ENCODE peak calls at places on chromosomes 13 and 19, in four cellular contexts. T is HFF-Myc, Z is WERI-Rb-1, F is A549. V is an unnamed sample.

GRCh38 chr13:46403851-46404731 is 17.0 kb upstream of the RUBCNL start:
- DNase-seq in F (no peak), T (no peak), Z (no peak), V (no peak)

GRCh38 chr13:71021810-71022422 is 845.1 kb downstream of the DACH1 start:
- DNase-seq in Z (no peak), F (no peak), T (no peak), V (peak; percentile 12)

GRCh38 chr19:1249990-1250298 is 1.6 kb downstream of the MIDN start:
- DNase-seq in Z (no peak), T (no peak), F (no peak), V (no peak)

GRCh38 chr13:37531054-37531453 is 67.5 kb downstream of the POSTN start:
- DNase-seq in Z (no peak), F (no peak), T (no peak), V (no peak)

GRCh38 chr13:112333756-112334543 is 42.2 kb upstream of the SPACA7 start:
- DNase-seq in Z (no peak), T (no peak), F (peak; percentile 20), V (no peak)

GRCh38 chr13:26784704-26785639 is 24.4 kb upstream of the GPR12 start:
- DNase-seq in F (no peak), T (no peak), Z (no peak), V (no peak)

GRCh38 chr13:47628666-47629065 is 372.4 kb downstream of the SUCLA2 start:
- DNase-seq in T (no peak), F (no peak), Z (no peak), V (no peak)

GRCh38 chr13:113802090-113802531 is 43.1 kb downstream of the TMEM255B start:
- DNase-seq in F (peak; percentile 31), T (peak; percentile 57), Z (peak; percentile 90), V (peak; percentile 39)

GRCh38 chr13:75399168-75399878 is 82.6 kb downstream of the TBC1D4 start:
- DNase-seq in F (no peak), Z (no peak), T (no peak), V (no peak)

GRCh38 chr13:32267836-32268439 is 47.2 kb downstream of the ZAR1L start:
- DNase-seq in F (no peak), T (no peak), Z (peak; percentile 37), V (no peak)

GRCh38 chr13:48096670-48097069 is 1.8 kb upstream of the MED4 start:
- DNase-seq in F (no peak), Z (no peak), T (no peak), V (peak; percentile 18)

GRCh38 chr13:77026255-77026782 is 640 bp downstream of the FBXL3 start:
- DNase-seq in Z (peak; percentile 41), F (peak; percentile 66), T (no peak), V (no peak)

GRCh38 chr19:42124386-42124901 is 7.8 kb downstream of the POU2F2 start:
- DNase-seq in T (no peak), Z (no peak), F (no peak), V (no peak)

GRCh38 chr13:40334616-40335015 is 331.8 kb downstream of the FOXO1 start:
- DNase-seq in T (no peak), Z (no peak), F (no peak), V (no peak)

GRCh38 chr13:77325371-77325941 is 1.4 kb downstream of the MYCBP2 start:
- DNase-seq in Z (no peak), F (no peak), T (no peak), V (no peak)

GRCh38 chr13:37168922-37169321 is 63.5 kb upstream of the CSNK1A1L start:
- DNase-seq in Z (peak; percentile 16), T (no peak), F (no peak), V (no peak)

GRCh38 chr13:64154514-64154913 is 2738.9 kb upstream of the PCDH20 start:
- DNase-seq in F (peak; percentile 1), T (peak; percentile 1), Z (no peak), V (no peak)

GRCh38 chr19:8373867-8374813 is 10.2 kb downstream of the ANGPTL4 start:
- DNase-seq in F (peak; percentile 68), Z (no peak), T (no peak), V (no peak)

GRCh38 chr13:73722120-73722519 is 412.1 kb downstream of the KLF12 start:
- DNase-seq in T (no peak), F (peak; percentile 21), Z (no peak), V (peak; percentile 81)
- TF ChIP-seq CTCF in T (peak; percentile 11), F (peak; percentile 35), Z (peak; percentile 25), V (peak; percentile 47)

GRCh38 chr19:13398780-13399726 is 107.2 kb downstream of the CACNA1A start:
- DNase-seq in F (peak; percentile 2), T (peak; percentile 65), Z (no peak), V (peak; percentile 68)

GRCh38 chr19:13401388-13401787 is 104.9 kb downstream of the CACNA1A start:
- DNase-seq in Z (no peak), F (peak; percentile 40), T (peak; percentile 15), V (no peak)

GRCh38 chr19:13398182-13398581 is 108.1 kb downstream of the CACNA1A start:
- DNase-seq in F (no peak), Z (no peak), T (no peak), V (no peak)

GRCh38 chr19:13400296-13400695 is 106.0 kb downstream of the CACNA1A start:
- DNase-seq in Z (no peak), F (no peak), T (no peak), V (no peak)

DNA sequence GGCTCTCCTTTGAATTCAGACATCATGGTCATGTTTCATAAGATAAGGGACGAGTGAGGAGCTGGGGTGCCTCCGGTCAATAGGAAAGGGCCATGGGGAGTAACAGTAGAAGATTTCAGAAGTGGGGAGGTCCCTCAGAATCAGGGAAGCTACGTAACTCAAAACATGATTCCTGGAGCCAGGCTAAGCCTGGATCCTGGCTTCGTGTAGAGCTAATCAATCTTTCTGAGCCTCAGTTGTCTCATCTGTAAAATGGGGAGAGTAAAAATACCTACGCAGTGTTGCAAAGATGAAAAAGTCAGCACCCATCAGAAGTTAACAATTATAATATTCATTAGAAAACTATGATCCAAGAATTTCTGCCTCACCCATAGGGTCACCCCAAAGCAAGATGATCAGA is 106.5 kb downstream of the CACNA1A start:
- DNase-seq in T (no peak), F (no peak), Z (no peak), V (no peak)
- H3K4me3 ChIP-seq in T (no peak overlapping the region), F (no peak overlapping the region), Z (no peak overlapping the region), V (no peak overlapping the region)

GRCh38 chr19:40444181-40445005 is at the start of gene SERTAD3:
- DNase-seq in Z (peak; percentile 96), T (no peak), F (peak; percentile 99), V (peak; percentile 56)
- TF ChIP-seq CTCF in Z (peak; percentile 6), T (no peak), F (peak; percentile 58), V (peak; percentile 22)

GRCh38 chr19:40284501-40285352 is at the start of gene AKT2:
- DNase-seq in F (no peak), Z (peak; percentile 83), T (no peak), V (no peak)

GRCh38 chr19:40286235-40286530 is 1.0 kb upstream of the AKT2 start:
- DNase-seq in Z (no peak), T (no peak), F (no peak), V (no peak)

GRCh38 chr19:40285353-40286234 is 449 bp upstream of the AKT2 start:
- DNase-seq in Z (peak; percentile 99), F (peak; percentile 100), T (peak; percentile 98), V (peak; percentile 96)

GRCh38 chr19:40284251-40284500 is 969 bp downstream of the AKT2 start:
- DNase-seq in Z (no peak), T (no peak), F (no peak), V (no peak)

GRCh38 chr19:40286674-40287421 is 1.7 kb upstream of the AKT2 start:
- DNase-seq in Z (no peak), T (no peak), F (no peak), V (no peak)
- H3K4me3 ChIP-seq in Z (no peak overlapping the region), T (no peak overlapping the region), F (no peak overlapping the region), V (no peak overlapping the region)

GRCh38 chr19:51783373-51783772 is 11.6 kb upstream of the FPR3 start:
- DNase-seq in Z (peak; percentile 20), T (no peak), F (peak; percentile 24), V (no peak)
- TF ChIP-seq CTCF in Z (peak; percentile 31), T (no peak), F (no peak), V (peak; percentile 3)

GRCh38 chr19:49441960-49442350 is 628 bp upstream of the SLC17A7 start:
- DNase-seq in Z (no peak), T (no peak), F (no peak), V (no peak)
- H3K4me3 ChIP-seq in Z (peak overlapping the region; percentile 54), T (no peak overlapping the region), F (peak overlapping the region; percentile 79), V (no peak overlapping the region)

GRCh38 chr19:10861118-10861651 is 10.2 kb upstream of the CARM1 start:
- DNase-seq in F (peak; percentile 51), Z (peak; percentile 61), T (no peak), V (no peak)
- TF ChIP-seq CTCF in F (no peak), Z (peak; percentile 60), T (peak; percentile 52), V (peak; percentile 47)

DNA sequence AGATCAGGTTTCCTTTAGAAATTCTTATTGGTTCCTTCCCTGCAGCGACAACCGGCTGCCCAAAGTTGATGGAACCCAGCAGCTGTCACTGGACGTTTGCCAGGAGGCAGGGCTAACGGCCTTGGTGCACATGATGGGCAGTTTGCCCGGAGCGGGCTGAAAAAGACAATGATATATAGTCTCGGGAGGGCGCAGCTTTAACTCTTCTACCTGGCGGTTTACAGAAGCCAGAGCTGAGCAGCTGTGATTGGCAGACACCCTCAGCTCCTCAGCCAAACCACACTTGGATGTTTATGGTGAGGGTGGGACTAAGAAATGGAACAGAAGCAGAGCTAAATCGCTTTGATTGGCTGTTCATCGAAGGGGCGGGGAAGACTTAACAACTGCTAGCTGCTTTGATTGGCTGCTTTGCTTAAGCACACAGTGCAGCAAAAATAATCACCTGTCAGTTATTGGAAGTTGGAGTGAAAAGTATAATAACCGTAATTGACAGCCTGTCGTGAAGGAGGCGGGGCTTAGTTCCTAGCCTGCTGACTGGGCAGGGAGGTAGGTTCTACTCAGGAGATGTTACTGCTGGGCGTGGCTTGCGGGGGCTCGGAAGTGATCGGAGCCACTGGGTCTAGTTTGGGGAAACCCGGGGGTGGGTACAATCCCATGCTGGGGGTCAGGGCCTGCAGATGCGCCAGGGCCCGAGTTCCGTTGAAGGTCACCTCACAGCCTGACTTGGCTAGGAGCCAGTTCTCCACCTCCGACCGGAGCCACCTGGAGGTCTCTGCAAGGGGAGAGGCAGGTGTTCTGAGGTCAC is 7.5 kb downstream of the EMP3 start:
- DNase-seq in Z (peak; percentile 94), F (peak; percentile 99), T (peak; percentile 88), V (peak; percentile 99)
- H3K4me3 ChIP-seq in Z (peak overlapping the region; percentile 60), F (peak overlapping the region; percentile 52), T (peak overlapping the region; percentile 1), V (peak overlapping the region; percentile 51)

DNA sequence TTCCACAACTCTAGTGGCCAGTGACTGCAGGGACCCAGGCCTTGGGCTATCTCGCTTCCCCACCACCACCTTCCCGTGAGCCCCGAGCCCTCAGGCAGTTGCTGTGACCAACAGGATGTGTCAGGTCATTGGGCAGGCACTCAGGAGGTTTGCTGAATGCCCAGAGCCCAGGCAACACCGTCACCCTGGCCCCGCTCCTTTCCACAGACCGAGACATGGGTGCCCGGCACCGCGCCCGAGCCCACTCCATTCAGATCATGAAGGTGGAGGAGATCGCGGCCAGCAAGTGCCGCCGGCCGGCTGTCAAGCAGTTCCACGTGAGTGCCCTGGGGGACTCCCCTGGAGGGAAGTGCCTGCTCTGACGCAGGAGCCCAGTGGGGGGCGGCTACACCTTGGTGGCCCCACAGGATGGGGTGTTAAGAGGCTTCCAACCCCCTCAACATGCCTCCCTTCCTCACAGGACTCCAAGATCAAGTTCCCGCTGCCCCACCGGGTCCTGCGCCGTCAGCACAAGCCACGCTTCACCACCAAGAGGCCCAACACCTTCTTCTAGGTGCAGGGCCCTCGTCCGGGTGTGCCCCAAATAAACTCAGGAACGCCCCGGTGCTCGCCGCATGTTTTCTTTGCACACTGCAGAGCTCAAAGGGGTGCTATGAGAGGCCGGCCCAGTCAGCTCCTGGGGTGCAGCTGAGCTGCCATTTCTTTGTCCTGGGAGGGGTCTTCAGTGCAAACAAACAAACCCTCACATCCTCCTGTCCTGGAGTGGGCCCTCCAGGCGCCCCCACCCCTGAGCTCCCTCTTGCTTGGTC is 3.2 kb downstream of the RPL18A start:
- DNase-seq in T (no peak), F (no peak), Z (no peak), V (no peak)
- TF ChIP-seq CTCF in T (no peak), F (no peak), Z (no peak), V (no peak)

V was measured in kidney epithelial cell.